ENCODE peak calls at places on chromosomes 7 and 10, in ten cellular contexts. Q, Z, X, C, U, T, M, K, J and D are unnamed samples.

GRCh38 chr7:1668932-1669485 is 1.1 kb upstream of the ELFN1 start:
- DNase-seq in T (peak), Q (peak), J (peak), Z (no peak), M (no peak), C (no peak), U (peak), X (no peak), K (no peak), D (no peak)

GRCh38 chr7:88599528-88599927 is 160.0 kb upstream of the ZNF804B start:
- DNase-seq in M (no peak), C (no peak), K (no peak), T (no peak), X (no peak), J (no peak), Q (no peak), Z (no peak), U (no peak), D (no peak)

GRCh38 chr7:27899601-27900000 is 159.6 kb downstream of the TAX1BP1 start:
- DNase-seq in T (no peak), K (no peak), U (no peak), C (no peak), Z (no peak), Q (no peak), X (peak), M (no peak), J (no peak), D (no peak)

GRCh38 chr10:116263870-116264269 is 9.1 kb downstream of the GFRA1 start:
- DNase-seq in M (peak), J (no peak), X (no peak), U (no peak), T (no peak), Z (peak), K (peak), C (no peak), Q (no peak), D (no peak)

GRCh38 chr7:134552105-134552504 is 3.2 kb downstream of the AKR1B15 start:
- DNase-seq in M (peak), T (no peak), C (no peak), J (no peak), Z (no peak), X (no peak), K (peak), U (no peak), Q (no peak), D (no peak)

GRCh38 chr7:81074406-81074805 is 155.6 kb upstream of the SEMA3C start:
- DNase-seq in Q (no peak), U (no peak), C (no peak), K (no peak), T (no peak), Z (no peak), X (no peak), M (no peak), J (no peak), D (no peak)

GRCh38 chr10:44747593-44748172 is 163.5 kb upstream of the TMEM72 start:
- DNase-seq in C (no peak), K (no peak), M (no peak), X (no peak), U (no peak), J (no peak), Q (no peak), Z (no peak), T (no peak), D (no peak)

GRCh38 chr10:77532068-77532467 is 105.5 kb downstream of the KCNMA1 start:
- DNase-seq in M (no peak), C (no peak), X (no peak), T (no peak), K (peak), Z (no peak), U (no peak), Q (no peak), J (no peak), D (no peak)

GRCh38 chr10:116696919-116697318 is 45.4 kb downstream of the HSPA12A start:
- DNase-seq in T (no peak), U (no peak), Q (no peak), J (no peak), K (no peak), Z (no peak), M (no peak), C (no peak), X (no peak), D (no peak)

GRCh38 chr10:30534465-30535144 is 94.9 kb downstream of the LYZL2 start:
- DNase-seq in K (peak), X (peak), J (peak), U (peak), Z (peak), T (peak), C (peak), Q (peak), M (peak), D (no peak)

GRCh38 chr7:5657901-5658300 is 123.6 kb downstream of the RNF216 start:
- DNase-seq in J (no peak), U (no peak), C (no peak), T (no peak), X (no peak), Q (no peak), M (no peak), K (no peak), Z (no peak), D (no peak)

GRCh38 chr10:117424789-117425649 is 49.8 kb upstream of the PDZD8 start:
- DNase-seq in T (peak), Q (no peak), J (no peak), Z (no peak), K (no peak), C (no peak), U (no peak), M (no peak), X (no peak), D (no peak)

GRCh38 chr10:49761789-49762565 is at the start of gene OGDHL:
- DNase-seq in K (peak), C (no peak), J (no peak), U (peak), X (peak), Q (peak), M (peak), T (peak), Z (no peak), D (peak)

GRCh38 chr10:61662794-61663259 is at the start of gene CABCOCO1:
- DNase-seq in J (peak), Q (no peak), U (no peak), M (peak), T (no peak), K (peak), X (no peak), Z (no peak), C (no peak), D (peak)

GRCh38 chr7:149717481-149717880 is 55.9 kb downstream of the ZNF467 start:
- DNase-seq in K (no peak), U (no peak), X (no peak), Q (no peak), J (no peak), C (no peak), M (no peak), Z (no peak), T (no peak), D (no peak)

GRCh38 chr7:47280114-47280513 is 301.8 kb downstream of the TNS3 start:
- DNase-seq in U (no peak), Z (no peak), Q (no peak), J (no peak), T (no peak), X (no peak), M (no peak), K (no peak), C (no peak), D (no peak)

GRCh38 chr10:15814565-15814964 is 45.7 kb downstream of the MINDY3 start:
- DNase-seq in C (no peak), T (no peak), M (no peak), Z (no peak), U (no peak), Q (no peak), K (no peak), X (no peak), J (no peak), D (no peak)

GRCh38 chr10:69168493-69168892 is 11.5 kb upstream of the SUPV3L1 start:
- DNase-seq in X (no peak), Z (no peak), K (no peak), Q (no peak), T (no peak), U (no peak), M (no peak), J (no peak), C (no peak), D (no peak)

GRCh38 chr10:7133958-7134357 is 276.9 kb downstream of the SFMBT2 start:
- DNase-seq in Z (no peak), X (no peak), U (no peak), M (no peak), C (no peak), Q (no peak), T (no peak), J (no peak), K (no peak), D (no peak)

GRCh38 chr7:116340201-116340847 is 130.0 kb downstream of the TES start:
- DNase-seq in U (no peak), C (no peak), Z (no peak), K (peak), Q (no peak), M (no peak), J (no peak), X (no peak), T (no peak), D (no peak)

GRCh38 chr7:79770970-79771369 is 317.5 kb upstream of the MAGI2 start:
- DNase-seq in C (no peak), Q (no peak), M (no peak), U (no peak), K (no peak), J (no peak), X (no peak), Z (no peak), T (no peak), D (no peak)